ENCODE peak calls at places on chromosomes 6 and 20, in five cellular contexts. I is heart left ventricle, Y is ovary, V is NT2/D1, N is testis. H is an unnamed sample.

GRCh38 chr6:12474167-12475140 is 184.3 kb downstream of the EDN1 start:
- DNase-seq in I (no peak), Y (no peak), V (no peak), N (no peak), H (no peak)

GRCh38 chr6:31154436-31154835 is 3.2 kb downstream of the CCHCR1 start:
- DNase-seq in I (no peak), Y (no peak), V (no peak), N (no peak), H (no peak)

GRCh38 chr6:157110620-157111019 is 212.7 kb downstream of the TMEM242 start:
- DNase-seq in I (no peak), Y (no peak), V (no peak), N (no peak), H (no peak)

GRCh38 chr20:37734228-37734980 is 40.6 kb downstream of the CTNNBL1 start:
- DNase-seq in I (no peak), Y (no peak), V (no peak), N (no peak), H (no peak)

GRCh38 chr6:32188381-32189081 is 1.5 kb downstream of the PBX2 start:
- DNase-seq in I (no peak), Y (peak; percentile 39), V (no peak), N (no peak), H (peak; percentile 22)

GRCh38 chr20:36370991-36371390 is 64.9 kb downstream of the DLGAP4 start:
- DNase-seq in I (no peak), Y (no peak), V (no peak), N (no peak), H (no peak)

GRCh38 chr20:35821807-35822242 is 50.0 kb downstream of the PHF20 start:
- DNase-seq in I (no peak), Y (no peak), V (no peak), N (no peak), H (no peak)

GRCh38 chr20:20547221-20547875 is 165.1 kb downstream of the RALGAPA2 start:
- DNase-seq in I (no peak), Y (no peak), V (no peak), N (no peak), H (no peak)

GRCh38 chr6:166456360-166457156 is 73.8 kb upstream of the MPC1 start:
- DNase-seq in I (no peak), Y (no peak), V (peak; percentile 25), N (no peak), H (no peak)

GRCh38 chr6:33317668-33318425 is at the start of gene ZBTB22:
- DNase-seq in I (peak; percentile 98), Y (peak; percentile 99), V (peak; percentile 95), N (peak; percentile 100), H (peak; percentile 100)
- H3K4me1 ChIP-seq in I (peaks cover 18% of the 10 kb centered on the region), Y (peaks cover 14% of the 10 kb centered on the region), V (peaks cover 14% of the 10 kb centered on the region), N (peaks cover 45% of the 10 kb centered on the region), H (peaks cover 25% of the 10 kb centered on the region)

GRCh38 chr6:3228791-3229565 is 1.5 kb upstream of the TUBB2B start:
- DNase-seq in I (no peak), Y (no peak), V (no peak), N (no peak), H (no peak)
- H3K4me1 ChIP-seq in I (peaks cover 22% of the 10 kb centered on the region), Y (peaks cover 13% of the 10 kb centered on the region), V (no peaks in the 10 kb centered on the region), N (peaks cover 29% of the 10 kb centered on the region), H (peaks cover 44% of the 10 kb centered on the region)

DNA sequence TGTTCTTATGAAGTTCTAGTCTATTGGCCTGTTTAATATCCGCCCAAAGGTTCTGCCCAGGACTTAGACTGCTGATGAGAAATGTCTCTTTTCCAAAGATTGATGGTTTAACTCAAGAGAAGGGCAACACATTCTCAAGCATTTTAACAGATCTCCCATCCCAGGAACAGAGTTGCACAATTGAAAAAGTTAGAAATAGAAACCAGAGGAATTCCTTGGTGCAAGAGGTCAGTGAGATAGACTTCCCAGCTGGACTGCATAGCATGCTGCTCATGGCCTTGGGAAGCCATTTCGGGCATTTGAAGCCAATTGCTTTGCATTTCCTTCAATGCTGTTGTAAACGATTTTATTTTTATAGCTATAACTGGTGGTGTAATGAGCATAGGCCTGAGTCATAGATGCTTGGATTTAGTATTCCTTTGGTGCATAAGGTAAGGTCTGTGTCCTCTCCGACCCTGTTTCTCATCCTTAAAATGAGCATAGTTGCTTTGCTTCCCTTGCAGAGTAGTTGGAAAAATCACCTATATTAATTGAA is 292.2 kb upstream of the JAG1 start:
- DNase-seq in I (no peak), Y (peak; percentile 20), V (no peak), N (no peak), H (no peak)
- H3K4me1 ChIP-seq in I (no peaks in the 10 kb centered on the region), Y (peaks cover 9% of the 10 kb centered on the region), V (no peaks in the 10 kb centered on the region), N (peaks cover 4% of the 10 kb centered on the region), H (no peaks in the 10 kb centered on the region)

GRCh38 chr20:51356871-51357270 is 185.6 kb downstream of the NFATC2 start:
- DNase-seq in I (no peak), Y (no peak), V (no peak), N (no peak), H (no peak)

GRCh38 chr20:51352790-51353189 is 189.7 kb downstream of the NFATC2 start:
- DNase-seq in I (no peak), Y (no peak), V (no peak), N (no peak), H (no peak)

GRCh38 chr20:51354191-51354768 is 188.2 kb downstream of the NFATC2 start:
- DNase-seq in I (no peak), Y (no peak), V (no peak), N (no peak), H (no peak)

GRCh38 chr20:51357543-51357942 is 185.0 kb downstream of the NFATC2 start:
- DNase-seq in I (no peak), Y (no peak), V (no peak), N (no peak), H (no peak)

GRCh38 chr20:51354769-51355319 is 187.7 kb downstream of the NFATC2 start:
- DNase-seq in I (no peak), Y (no peak), V (no peak), N (no peak), H (no peak)
- H3K4me1 ChIP-seq in I (no peaks in the 10 kb centered on the region), Y (no peaks in the 10 kb centered on the region), V (no peaks in the 10 kb centered on the region), N (no peaks in the 10 kb centered on the region), H (no peaks in the 10 kb centered on the region)

GRCh38 chr20:17643531-17644188 is 38.4 kb downstream of the RRBP1 start:
- DNase-seq in I (peak; percentile 24), Y (no peak), V (no peak), N (no peak), H (peak; percentile 70)
- H3K4me1 ChIP-seq in I (peaks cover 15% of the 10 kb centered on the region), Y (peaks cover 36% of the 10 kb centered on the region), V (peaks cover 8% of the 10 kb centered on the region), N (peaks cover 21% of the 10 kb centered on the region), H (peaks cover 76% of the 10 kb centered on the region)

H was measured in thyroid gland.